ENCODE peak calls at places on chromosomes 3 and 15, in four cellular contexts. One of them, this sample, is unnamed.

GRCh38 chr3:73352841-73353493 is 271.8 kb downstream of the PDZRN3 start:
- DNase-seq in retinal pigment epithelial cell: no peak
- DNase-seq in fibroblast of mammary gland: no peak
- DNase-seq in GM04503: no peak
- DNase-seq in this sample: peak

GRCh38 chr15:92616621-92617179 is 38.9 kb downstream of the FAM174B start:
- DNase-seq in fibroblast of mammary gland: peak
- DNase-seq in retinal pigment epithelial cell: no peak
- DNase-seq in GM04503: no peak
- DNase-seq in this sample: no peak

GRCh38 chr15:67409175-67409574 is 111.8 kb upstream of the C15orf61 start:
- DNase-seq in retinal pigment epithelial cell: no peak
- DNase-seq in fibroblast of mammary gland: no peak
- DNase-seq in GM04503: no peak
- DNase-seq in this sample: no peak

GRCh38 chr3:59731909-59732308 is 682.1 kb upstream of the CFAP20DC start:
- DNase-seq in retinal pigment epithelial cell: no peak
- DNase-seq in fibroblast of mammary gland: no peak
- DNase-seq in GM04503: no peak
- DNase-seq in this sample: no peak

GRCh38 chr3:186383026-186383993 is 21.3 kb upstream of the DGKG start:
- DNase-seq in GM04503: no peak
- DNase-seq in fibroblast of mammary gland: no peak
- DNase-seq in retinal pigment epithelial cell: no peak
- DNase-seq in this sample: no peak

GRCh38 chr3:137761563-137762503 is 2.3 kb upstream of the SOX14 start:
- DNase-seq in GM04503: no peak
- DNase-seq in retinal pigment epithelial cell: no peak
- DNase-seq in fibroblast of mammary gland: no peak
- DNase-seq in this sample: no peak

GRCh38 chr15:44541282-44541958 is 4.5 kb downstream of the EIF3J start:
- DNase-seq in GM04503: peak
- DNase-seq in retinal pigment epithelial cell: peak
- DNase-seq in fibroblast of mammary gland: peak
- DNase-seq in this sample: peak

GRCh38 chr3:42654331-42655201 is 1.1 kb downstream of the ZBTB47 start:
- DNase-seq in GM04503: no peak
- DNase-seq in retinal pigment epithelial cell: no peak
- DNase-seq in fibroblast of mammary gland: peak
- DNase-seq in this sample: peak

GRCh38 chr15:37881237-37882013 is 53.0 kb upstream of the TMCO5A start:
- DNase-seq in retinal pigment epithelial cell: no peak
- DNase-seq in fibroblast of mammary gland: no peak
- DNase-seq in GM04503: no peak
- DNase-seq in this sample: no peak

GRCh38 chr3:72573051-72573450 is 275.2 kb downstream of the SHQ1 start:
- DNase-seq in fibroblast of mammary gland: no peak
- DNase-seq in GM04503: no peak
- DNase-seq in retinal pigment epithelial cell: no peak
- DNase-seq in this sample: no peak